ENCODE peak calls at places on chromosome 12, in ten cellular contexts. R is HEK293T; H is NCI-H1417 treated with DMSO at 0.1 percent for 48 hours; M is body of pancreas; E is naive thymus-derived CD4-positive, alpha-beta T cell; I is fibroblast of gingiva; D is kidney epithelial cell; C is mesendoderm; N is Right ventricle myocardium superior; J is AG10803. T is an unnamed sample.

GRCh38 chr12:45575417-45575816 is 154.1 kb upstream of the ARID2 start:
- DNase-seq in E (no peak), N (no peak), H (no peak), C (no peak), R (no peak), J (no peak), I (no peak), D (no peak), M (no peak), T (no peak)

GRCh38 chr12:110647669-110648068 is 33.7 kb downstream of the TCTN1 start:
- DNase-seq in M (no peak), E (peak; percentile 59), I (no peak), H (no peak), N (no peak), C (no peak), R (no peak), J (no peak), D (no peak), T (no peak)

GRCh38 chr12:43147893-43148292 is 404.1 kb downstream of the ADAMTS20 start:
- DNase-seq in M (no peak), R (no peak), C (no peak), N (no peak), E (no peak), H (no peak), I (no peak), D (no peak), J (no peak), T (no peak)

GRCh38 chr12:108821407-108822397 is 35.7 kb downstream of the SSH1 start:
- DNase-seq in H (no peak), D (no peak), C (no peak), I (no peak), M (no peak), J (peak; percentile 63), E (no peak), N (peak; percentile 61), R (no peak), T (no peak)

GRCh38 chr12:56152756-56153137 is 360 bp downstream of the MYL6B start:
- DNase-seq in E (no peak), N (no peak), D (no peak), I (no peak), H (no peak), R (no peak), C (no peak), J (no peak), M (no peak), T (no peak)

GRCh38 chr12:93448796-93449195 is 7.0 kb upstream of the UBE2N start:
- DNase-seq in M (peak; percentile 89), N (no peak), H (no peak), J (no peak), I (no peak), C (no peak), D (no peak), E (no peak), R (no peak), T (no peak)

GRCh38 chr12:63266988-63267387 is 116.0 kb upstream of the AVPR1A start:
- DNase-seq in R (no peak), I (no peak), M (no peak), N (no peak), D (no peak), E (no peak), H (no peak), C (no peak), J (no peak), T (no peak)

GRCh38 chr12:55019784-55020183 is at the start of gene NEUROD4:
- DNase-seq in D (peak; percentile 39), R (peak; percentile 71), M (peak; percentile 68), C (peak; percentile 97), N (peak; percentile 54), J (peak; percentile 50), E (peak; percentile 22), I (peak; percentile 20), H (no peak), T (no peak)

GRCh38 chr12:92068441-92068840 is 77.2 kb downstream of the BTG1 start:
- DNase-seq in I (no peak), D (no peak), R (no peak), M (no peak), H (peak; percentile 40), J (no peak), N (no peak), C (no peak), E (no peak), T (no peak)

GRCh38 chr12:65911321-65911720 is 87.0 kb downstream of the HMGA2 start:
- DNase-seq in C (no peak), M (peak; percentile 73), D (no peak), J (peak; percentile 56), R (no peak), E (no peak), I (peak; percentile 35), N (no peak), H (no peak), T (no peak)

GRCh38 chr12:51122844-51123243 is 39.4 kb upstream of the CSRNP2 start:
- DNase-seq in M (no peak), C (no peak), R (no peak), H (no peak), D (peak; percentile 56), E (no peak), N (no peak), I (no peak), J (no peak), T (no peak)

GRCh38 chr12:114673169-114673833 is 10.7 kb downstream of the TBX3 start:
- DNase-seq in M (no peak), N (no peak), J (peak; percentile 80), C (peak; percentile 89), E (no peak), I (peak; percentile 94), D (no peak), H (no peak), R (no peak), T (no peak)

GRCh38 chr12:128055567-128055966 is 211.4 kb upstream of the TMEM132C start:
- DNase-seq in E (no peak), N (no peak), M (no peak), I (no peak), H (no peak), J (no peak), D (no peak), C (no peak), R (no peak), T (no peak)

GRCh38 chr12:58069268-58069967 is 128.1 kb downstream of the ATP23 start:
- DNase-seq in M (peak; percentile 41), D (no peak), R (no peak), J (peak; percentile 35), I (peak; percentile 85), E (no peak), N (no peak), H (no peak), C (no peak), T (no peak)

GRCh38 chr12:90953956-90954421 is 987 bp downstream of the CCER1 start:
- DNase-seq in R (no peak), M (peak; percentile 21), N (peak; percentile 37), J (no peak), H (no peak), C (peak; percentile 88), D (no peak), I (no peak), E (no peak), T (no peak)

GRCh38 chr12:124626841-124627502 is 59.6 kb upstream of the NCOR2 start:
- DNase-seq in H (no peak), R (no peak), J (peak; percentile 53), I (peak; percentile 77), M (peak; percentile 60), D (no peak), N (peak; percentile 90), C (no peak), E (no peak), T (no peak)

GRCh38 chr12:14995583-14996425 is 23.0 kb downstream of the PDE6H start:
- DNase-seq in D (peak; percentile 31), H (peak; percentile 70), M (no peak), E (peak; percentile 69), N (no peak), J (peak; percentile 70), C (peak; percentile 40), R (peak; percentile 16), I (peak; percentile 56), T (no peak)

GRCh38 chr12:123363743-123364531 is 710 bp downstream of the SBNO1 start:
- DNase-seq in D (no peak), E (no peak), M (peak; percentile 20), H (no peak), C (peak; percentile 44), R (peak; percentile 42), I (no peak), N (peak; percentile 50), J (no peak), T (no peak)

GRCh38 chr12:86669010-86669409 is 412.8 kb upstream of the MGAT4C start:
- DNase-seq in E (no peak), C (no peak), D (no peak), J (no peak), I (no peak), N (no peak), H (no peak), M (no peak), R (no peak), T (no peak)

GRCh38 chr12:6866920-6867406 is 368 bp upstream of the TPI1 start:
- DNase-seq in C (no peak), E (no peak), J (no peak), D (no peak), R (peak; percentile 30), N (no peak), H (no peak), M (no peak), I (no peak), T (no peak)

GRCh38 chr12:71270057-71270456 is 112.3 kb upstream of the TSPAN8 start:
- DNase-seq in N (no peak), C (no peak), I (no peak), E (no peak), J (no peak), D (no peak), M (no peak), H (no peak), R (no peak), T (no peak)

GRCh38 chr12:122944588-122944987 is 21.7 kb downstream of the ABCB9 start:
- DNase-seq in I (peak; percentile 52), E (no peak), M (peak; percentile 71), R (no peak), J (peak; percentile 61), D (peak; percentile 53), C (no peak), H (no peak), N (no peak), T (peak; percentile 55)

GRCh38 chr12:509494-509893 is 49.8 kb downstream of the B4GALNT3 start:
- DNase-seq in M (no peak), E (no peak), J (peak; percentile 28), R (no peak), N (no peak), D (peak; percentile 23), I (no peak), H (no peak), C (peak; percentile 79), T (no peak)

GRCh38 chr12:115354007-115354452 is 670.1 kb upstream of the TBX3 start:
- DNase-seq in E (no peak), D (peak; percentile 89), M (peak; percentile 15), C (no peak), J (peak; percentile 94), N (peak; percentile 44), R (no peak), H (no peak), I (peak; percentile 95), T (no peak)

GRCh38 chr12:7868391-7868790 is 4.3 kb downstream of the SLC2A14 start:
- DNase-seq in H (no peak), I (no peak), R (no peak), J (peak; percentile 25), C (no peak), M (no peak), D (no peak), E (no peak), N (no peak), T (no peak)

GRCh38 chr12:32106517-32107366 is at the start of gene BICD1:
- DNase-seq in E (peak; percentile 61), I (peak; percentile 89), D (peak; percentile 52), N (peak; percentile 93), C (peak; percentile 95), J (peak; percentile 89), H (peak; percentile 69), M (peak; percentile 85), R (peak; percentile 76), T (peak; percentile 69)